ENCODE peak calls at places on chromosomes 3 and 15, in five cellular contexts. J is A549, U is HepG2, W is GM12878, R is K562. V is an unnamed sample.

GRCh38 chr3:64345351-64345750 is 120.1 kb upstream of the PRICKLE2 start:
- DNase-seq in J (no peak), U (no peak), W (no peak), R (no peak), V (no peak)

GRCh38 chr3:5181479-5182141 is 5.9 kb upstream of the EDEM1 start:
- DNase-seq in J (no peak), U (no peak), W (no peak), R (no peak), V (no peak)

GRCh38 chr3:128324911-128325592 is 141.6 kb downstream of the DNAJB8 start:
- DNase-seq in J (no peak), U (peak; percentile 70), W (no peak), R (no peak), V (no peak)

GRCh38 chr3:68424796-68425460 is 507.4 kb downstream of the TAFA4 start:
- DNase-seq in J (no peak), U (no peak), W (no peak), R (no peak), V (no peak)

GRCh38 chr3:45992820-45993219 is 2.8 kb downstream of the FYCO1 start:
- DNase-seq in J (no peak), U (no peak), W (no peak), R (no peak), V (peak; percentile 46)

GRCh38 chr3:12579919-12580318 is 23.0 kb downstream of the MKRN2 start:
- DNase-seq in J (no peak), U (no peak), W (no peak), R (no peak), V (no peak)

GRCh38 chr15:78340243-78341056 is at the start of gene CRABP1:
- DNase-seq in J (no peak), U (no peak), W (no peak), R (no peak), V (peak; percentile 86)

GRCh38 chr3:86958534-86958933 is 32.4 kb downstream of the VGLL3 start:
- DNase-seq in J (no peak), U (no peak), W (no peak), R (no peak), V (peak; percentile 26)

GRCh38 chr3:158109295-158109803 is 540 bp upstream of the RSRC1 start:
- DNase-seq in J (no peak), U (no peak), W (no peak), R (no peak), V (peak; percentile 36)

GRCh38 chr15:33278816-33279612 is 31.8 kb upstream of the RYR3 start:
- DNase-seq in J (peak; percentile 80), U (no peak), W (no peak), R (no peak), V (peak; percentile 40)

GRCh38 chr15:25596644-25597562 is 158.1 kb upstream of the UBE3A start:
- DNase-seq in J (no peak), U (no peak), W (no peak), R (no peak), V (peak; percentile 10)

GRCh38 chr3:139934557-139935070 is 371 bp upstream of the CLSTN2 start:
- DNase-seq in J (peak; percentile 22), U (no peak), W (no peak), R (no peak), V (peak; percentile 92)

GRCh38 chr3:157606392-157607197 is 103.4 kb upstream of the VEPH1 start:
- DNase-seq in J (peak; percentile 70), U (peak; percentile 47), W (no peak), R (peak; percentile 62), V (peak; percentile 90)

GRCh38 chr3:171775943-171776342 is 34.3 kb downstream of the PLD1 start:
- DNase-seq in J (no peak), U (no peak), W (no peak), R (no peak), V (no peak)

GRCh38 chr3:109161487-109162108 is 25.1 kb downstream of the C3orf85 start:
- DNase-seq in J (no peak), U (peak; percentile 46), W (no peak), R (no peak), V (no peak)

GRCh38 chr3:129506272-129506742 is 22.1 kb upstream of the RHO start:
- DNase-seq in J (no peak), U (no peak), W (no peak), R (no peak), V (no peak)

GRCh38 chr15:73781038-73781925 is 28.1 kb upstream of the INSYN1 start:
- DNase-seq in J (peak; percentile 21), U (no peak), W (no peak), R (peak; percentile 65), V (peak; percentile 55)

GRCh38 chr15:51403072-51403878 is 61.8 kb downstream of the GLDN start:
- DNase-seq in J (peak; percentile 52), U (peak; percentile 15), W (no peak), R (peak; percentile 34), V (peak; percentile 48)

GRCh38 chr3:39025222-39025970 is 26.3 kb downstream of the SCN11A start:
- DNase-seq in J (no peak), U (no peak), W (no peak), R (no peak), V (no peak)

GRCh38 chr3:10223676-10224639 is 24.3 kb upstream of the TATDN2 start:
- DNase-seq in J (no peak), U (peak; percentile 75), W (peak; percentile 75), R (no peak), V (no peak)

GRCh38 chr3:10226293-10226692 is 22.0 kb upstream of the TATDN2 start:
- DNase-seq in J (no peak), U (no peak), W (no peak), R (no peak), V (peak; percentile 97)

GRCh38 chr3:10224794-10225660 is 23.2 kb upstream of the TATDN2 start:
- DNase-seq in J (peak; percentile 78), U (peak; percentile 99), W (no peak), R (peak; percentile 66), V (peak; percentile 87)

GRCh38 chr3:10232138-10232537 is 16.1 kb upstream of the TATDN2 start:
- DNase-seq in J (no peak), U (no peak), W (no peak), R (no peak), V (no peak)

GRCh38 chr3:10228248-10228950 is 19.9 kb upstream of the TATDN2 start:
- DNase-seq in J (no peak), U (no peak), W (no peak), R (no peak), V (no peak)
- TF ChIP-seq JUNB in J (no peak), U (no peak), W (peak; percentile 76), R (no peak), V (no peak)

GRCh38 chr15:90154246-90154645 is 46.9 kb upstream of the SEMA4B start:
- DNase-seq in J (no peak), U (no peak), W (no peak), R (no peak), V (no peak)
- TF ChIP-seq JUNB in J (no peak), U (no peak), W (no peak), R (no peak), V (no peak)

DNA sequence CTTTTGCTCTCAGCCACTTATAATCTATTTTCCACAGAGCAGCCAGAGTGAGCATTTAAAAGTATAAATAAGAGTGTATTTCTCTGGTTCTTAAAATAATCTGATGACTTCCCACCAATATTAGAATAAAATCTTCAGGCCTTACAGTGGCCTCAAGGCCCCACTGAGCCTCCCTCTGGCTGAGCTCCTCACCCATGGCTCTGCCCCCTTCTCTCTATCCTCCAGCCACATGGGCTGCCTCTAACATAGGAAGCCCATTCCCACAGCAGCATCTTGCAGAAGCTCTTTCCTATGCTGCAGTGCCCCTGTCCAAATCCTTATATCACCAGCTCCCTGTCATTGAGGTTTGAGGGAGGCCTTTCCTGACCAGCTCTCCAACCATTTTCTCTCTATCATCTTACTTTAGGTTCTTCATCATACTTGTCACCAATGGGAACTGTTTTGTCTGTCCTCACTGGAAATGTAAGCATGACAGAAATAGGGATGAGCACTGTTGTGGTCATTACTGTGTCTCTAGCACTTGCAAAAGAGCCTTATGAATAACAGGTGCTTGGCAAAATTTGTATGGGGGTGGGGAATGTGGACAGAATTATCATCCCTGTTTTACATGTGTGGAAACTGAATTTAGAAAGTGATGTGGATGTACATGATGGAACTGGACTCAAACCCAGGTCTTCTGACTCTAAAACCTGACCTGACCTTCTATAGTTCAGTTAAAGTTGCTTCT is 250.6 kb downstream of the NR1D2 start:
- DNase-seq in J (no peak), U (no peak), W (no peak), R (no peak), V (no peak)
- TF ChIP-seq JUNB in J (no peak), U (no peak), W (no peak), R (no peak), V (no peak)

DNA sequence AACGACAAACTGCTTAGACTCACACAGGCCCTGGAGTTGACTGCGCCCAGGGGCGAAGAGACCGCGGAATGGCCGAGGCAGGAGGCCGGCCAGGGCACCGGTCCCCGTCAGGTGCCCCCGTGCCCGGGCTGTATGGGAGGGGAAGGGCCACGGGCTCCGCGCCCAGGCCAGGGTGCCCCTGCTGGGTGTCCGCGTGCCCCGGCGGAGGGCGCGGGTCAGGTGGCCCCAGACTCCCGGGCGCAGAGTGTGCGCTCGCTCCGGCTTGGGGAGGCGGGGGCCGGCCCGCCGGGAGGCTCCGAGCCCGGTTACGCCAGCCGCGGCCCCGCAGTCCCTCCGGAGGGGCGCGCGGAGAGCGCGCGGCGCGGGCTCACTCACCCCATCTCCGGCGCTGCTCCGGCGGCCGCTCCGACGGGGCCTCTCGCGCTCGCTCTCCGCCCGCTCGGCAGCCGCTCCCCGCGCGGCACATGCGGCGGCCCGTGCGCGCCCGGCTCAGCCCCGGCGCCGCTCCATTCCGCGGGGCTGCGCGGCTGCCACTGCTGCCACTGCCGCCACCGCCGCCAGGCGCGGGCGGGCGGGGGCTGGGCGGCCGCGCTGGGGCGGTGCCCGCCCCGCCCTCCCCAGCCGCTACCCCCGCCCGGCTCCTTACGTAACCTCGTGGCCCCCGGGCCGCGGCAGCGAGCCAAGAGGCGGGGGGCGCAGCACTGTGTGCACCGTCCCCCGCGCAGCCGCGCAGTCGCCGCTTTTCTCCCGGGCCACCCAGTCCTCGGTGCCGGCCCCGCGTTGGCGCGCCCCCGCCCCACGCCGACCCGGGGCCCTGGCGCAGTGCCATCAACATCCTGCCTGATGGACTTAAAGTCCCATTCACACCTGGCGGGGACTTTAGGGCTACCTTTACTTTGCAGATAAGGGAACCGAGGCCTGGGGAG is at the start of gene HOMER2:
- DNase-seq in J (peak; percentile 57), U (peak; percentile 10), W (no peak), R (peak; percentile 66), V (peak; percentile 68)
- TF ChIP-seq JUNB in J (no peak), U (no peak), W (no peak), R (no peak), V (no peak)

DNA sequence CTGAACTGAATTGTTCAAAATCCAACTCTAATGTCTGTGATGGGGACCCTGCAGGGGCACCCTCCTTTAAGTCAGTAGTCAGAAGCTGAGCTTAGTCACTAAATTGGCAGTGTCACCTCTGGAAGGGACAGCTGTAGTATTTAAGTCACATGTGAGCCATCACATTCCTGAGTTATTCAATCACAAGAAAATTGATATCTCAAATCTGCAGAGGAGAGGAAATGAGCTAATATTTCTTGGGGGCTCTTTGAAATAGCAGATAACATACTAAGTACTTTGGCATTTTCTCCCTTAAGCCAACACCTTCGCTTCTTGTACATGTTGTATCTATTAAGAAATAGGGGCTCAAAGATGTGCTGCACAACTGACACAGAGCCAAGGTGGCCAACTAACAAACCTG is 63.0 kb downstream of the ABHD5 start:
- DNase-seq in J (no peak), U (no peak), W (no peak), R (no peak), V (no peak)
- TF ChIP-seq JUNB in J (no peak), U (no peak), W (no peak), R (no peak), V (no peak)

GRCh38 chr3:115194461-115194860 is 47.4 kb upstream of the ZBTB20 start:
- DNase-seq in J (no peak), U (no peak), W (no peak), R (no peak), V (no peak)
- TF ChIP-seq JUNB in J (no peak), U (no peak), W (no peak), R (no peak), V (no peak)

V was measured in GM23338.